ENCODE peak calls at places on chromosome 16, in eight cellular contexts. S is mammary epithelial cell, D is choroid plexus epithelial cell, C is MG63, U is skeletal muscle cell, M is fibroblast of the aortic adventitia, X is kidney, O is uterus. B is an unnamed sample.

GRCh38 chr16:54930034-54930938 is at the start of gene IRX5:
- DNase-seq in O (peak), M (peak), C (peak), D (peak), U (peak), X (peak), S (peak), B (peak)

GRCh38 chr16:57640612-57641011 is 12.2 kb downstream of the ADGRG1 start:
- DNase-seq in U (no peak), O (no peak), X (no peak), M (no peak), D (no peak), S (no peak), C (no peak), B (no peak)

GRCh38 chr16:342455-343213 is 9.9 kb downstream of the AXIN1 start:
- DNase-seq in C (no peak), S (no peak), D (no peak), M (no peak), O (no peak), U (no peak), X (no peak), B (no peak)

GRCh38 chr16:46768809-46769208 is 20.7 kb upstream of the MYLK3 start:
- DNase-seq in D (no peak), X (no peak), M (no peak), C (no peak), U (no peak), O (no peak), S (no peak), B (no peak)

GRCh38 chr16:19241512-19241911 is 44.0 kb upstream of the CLEC19A start:
- DNase-seq in X (no peak), C (no peak), O (no peak), D (no peak), U (no peak), S (no peak), M (no peak), B (no peak)

GRCh38 chr16:10579965-10580918 is at the start of gene EMP2:
- DNase-seq in U (no peak), M (peak), C (peak), O (peak), D (peak), S (peak), X (peak), B (peak)

GRCh38 chr16:85051067-85051709 is 23.6 kb downstream of the KIAA0513 start:
- DNase-seq in O (no peak), C (no peak), D (no peak), M (no peak), U (no peak), S (no peak), X (no peak), B (no peak)

GRCh38 chr16:1159325-1159972 is 6.5 kb downstream of the CACNA1H start:
- DNase-seq in S (no peak), U (no peak), X (no peak), O (no peak), C (no peak), D (no peak), M (no peak), B (no peak)

GRCh38 chr16:28924762-28925385 is at the start of gene RABEP2:
- DNase-seq in X (peak), S (peak), M (peak), O (peak), C (peak), U (peak), D (peak), B (peak)

GRCh38 chr16:70706948-70707465 is 21.2 kb upstream of the MTSS2 start:
- DNase-seq in S (peak), X (no peak), O (peak), U (peak), C (peak), M (peak), D (peak), B (peak)

GRCh38 chr16:84303023-84303422 is 8.3 kb downstream of the WFDC1 start:
- DNase-seq in U (no peak), O (peak), C (no peak), X (peak), D (no peak), S (no peak), M (peak), B (peak)

GRCh38 chr16:12874135-12874534 is 27.3 kb upstream of the SHISA9 start:
- DNase-seq in D (peak), U (peak), O (no peak), C (peak), S (peak), X (no peak), M (peak), B (peak)

GRCh38 chr16:3112058-3112880 is at the start of gene ZNF205:
- DNase-seq in C (peak), D (peak), M (peak), O (peak), U (no peak), X (peak), S (peak), B (peak)

GRCh38 chr16:3115561-3115960 is 3.2 kb downstream of the ZNF205 start:
- DNase-seq in O (no peak), S (no peak), X (peak), M (no peak), C (no peak), U (no peak), D (no peak), B (no peak)

GRCh38 chr16:3115011-3115410 is 2.6 kb downstream of the ZNF205 start:
- DNase-seq in O (no peak), M (no peak), X (no peak), S (no peak), U (no peak), C (no peak), D (no peak), B (no peak)

GRCh38 chr16:3112881-3113574 is 642 bp downstream of the ZNF205 start:
- DNase-seq in C (no peak), U (no peak), X (peak), D (peak), O (no peak), S (no peak), M (peak), B (no peak)

DNA sequence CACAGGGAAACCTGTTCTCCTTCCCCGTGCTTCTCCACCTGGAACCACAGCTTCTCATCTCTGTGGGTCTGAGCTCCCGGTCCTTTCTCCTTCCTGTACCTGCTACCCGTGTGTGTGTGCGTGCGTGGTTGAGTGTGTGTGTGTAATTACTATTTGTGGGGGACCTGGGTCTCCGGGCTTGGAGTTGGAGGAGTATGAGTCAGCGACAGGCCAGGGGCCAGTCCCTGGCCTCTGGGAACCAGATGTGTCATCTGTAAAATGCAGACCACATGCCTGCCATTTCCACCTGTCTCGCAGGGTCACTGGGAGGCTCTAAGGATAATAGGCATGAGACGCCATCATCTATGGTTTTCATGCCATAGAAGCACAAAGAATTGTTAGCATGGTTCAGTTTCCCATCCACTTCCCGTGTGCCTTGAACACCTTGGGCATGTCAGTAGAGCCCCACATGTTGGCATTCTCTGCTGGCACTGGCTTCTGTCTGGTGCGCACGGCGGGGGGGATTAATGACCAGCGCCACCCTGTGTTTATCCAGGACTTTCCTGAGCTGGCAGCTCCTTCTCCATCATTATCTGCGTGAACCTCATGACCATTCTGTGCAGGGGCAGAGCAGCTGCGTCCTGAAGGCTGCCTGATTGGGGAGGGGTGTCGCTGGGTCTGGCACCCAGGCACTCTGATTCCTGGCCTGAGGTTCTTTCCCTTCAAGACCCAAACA is 1.5 kb downstream of the ZNF205 start:
- DNase-seq in U (no peak), D (no peak), C (peak), S (no peak), O (no peak), M (no peak), X (no peak), B (no peak)
- H3K4me3 ChIP-seq in U (peak), D (peak), C (peak), S (peak), O (no peak), M (peak), X (peak), B (peak)

GRCh38 chr16:67468731-67469130 is 12.2 kb downstream of the ATP6V0D1 start:
- DNase-seq in O (no peak), D (no peak), U (no peak), X (peak), S (peak), M (no peak), C (no peak), B (no peak)
- H3K4me3 ChIP-seq in O (no peak), D (no peak), U (no peak), X (no peak), S (no peak), M (no peak), C (no peak), B (no peak)

DNA sequence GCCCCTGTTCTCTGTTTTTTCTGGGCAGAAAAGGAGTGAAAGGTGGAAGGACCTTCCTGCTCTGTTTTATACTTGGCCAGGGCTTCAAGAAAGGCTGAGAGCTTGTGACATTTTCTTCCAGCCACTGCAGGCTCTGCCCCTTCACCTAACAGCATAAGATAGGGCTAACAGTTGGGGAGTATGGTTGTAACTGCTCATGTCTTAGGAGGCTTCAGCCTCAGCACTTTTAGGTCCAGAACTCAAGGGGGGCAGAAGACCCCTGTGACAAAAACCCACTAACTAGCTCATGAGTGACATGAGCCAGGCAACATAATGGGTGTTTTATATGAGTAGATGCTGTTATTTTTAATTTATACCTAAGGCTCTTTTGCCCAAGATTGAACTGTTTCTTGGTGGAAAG is 4.9 kb downstream of the ALDOA start:
- DNase-seq in O (no peak), D (no peak), X (no peak), M (no peak), C (no peak), S (no peak), U (no peak), B (no peak)
- H3K4me3 ChIP-seq in O (no peak), D (no peak), X (no peak), M (no peak), C (no peak), S (no peak), U (peak), B (peak)

DNA sequence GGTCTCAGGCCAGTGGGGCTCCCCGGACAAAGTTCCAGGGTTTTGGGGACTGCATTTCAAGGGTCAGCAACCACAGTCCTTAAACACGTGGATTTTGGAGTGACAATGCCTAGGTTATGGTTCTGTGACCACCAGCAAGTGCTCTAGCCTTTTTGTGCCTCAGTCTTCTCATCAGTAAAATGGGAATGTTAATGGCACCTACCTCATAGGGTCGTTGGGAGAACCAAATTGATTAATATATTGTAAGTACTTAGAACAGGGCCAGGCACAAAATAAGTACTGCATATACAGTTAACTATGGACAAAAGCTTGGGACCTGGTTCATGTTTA is 13.8 kb downstream of the IL4R start:
- DNase-seq in O (no peak), U (no peak), C (no peak), X (no peak), M (no peak), S (no peak), D (no peak), B (no peak)
- H3K4me3 ChIP-seq in O (no peak), U (no peak), C (no peak), X (no peak), M (no peak), S (no peak), D (no peak), B (no peak)

GRCh38 chr16:30379165-30379783 is 3.1 kb downstream of the SEPTIN1 start:
- DNase-seq in M (no peak), O (no peak), U (no peak), D (no peak), C (no peak), X (peak), S (no peak), B (no peak)

GRCh38 chr16:30380801-30381208 is 1.6 kb downstream of the SEPTIN1 start:
- DNase-seq in O (no peak), X (no peak), D (no peak), C (no peak), M (no peak), S (no peak), U (no peak), B (no peak)

GRCh38 chr16:30382398-30383015 is at the start of gene SEPTIN1:
- DNase-seq in C (no peak), S (no peak), X (no peak), U (no peak), O (no peak), M (no peak), D (no peak), B (no peak)

GRCh38 chr16:30380072-30380471 is 2.3 kb downstream of the SEPTIN1 start:
- DNase-seq in U (no peak), S (no peak), O (no peak), D (no peak), X (no peak), C (no peak), M (no peak), B (no peak)

GRCh38 chr16:30381351-30382041 is 865 bp downstream of the SEPTIN1 start:
- DNase-seq in C (no peak), M (no peak), U (no peak), S (no peak), X (no peak), D (no peak), O (no peak), B (no peak)
- H3K4me3 ChIP-seq in C (no peak), M (no peak), U (no peak), S (no peak), X (no peak), D (no peak), O (no peak), B (no peak)

DNA sequence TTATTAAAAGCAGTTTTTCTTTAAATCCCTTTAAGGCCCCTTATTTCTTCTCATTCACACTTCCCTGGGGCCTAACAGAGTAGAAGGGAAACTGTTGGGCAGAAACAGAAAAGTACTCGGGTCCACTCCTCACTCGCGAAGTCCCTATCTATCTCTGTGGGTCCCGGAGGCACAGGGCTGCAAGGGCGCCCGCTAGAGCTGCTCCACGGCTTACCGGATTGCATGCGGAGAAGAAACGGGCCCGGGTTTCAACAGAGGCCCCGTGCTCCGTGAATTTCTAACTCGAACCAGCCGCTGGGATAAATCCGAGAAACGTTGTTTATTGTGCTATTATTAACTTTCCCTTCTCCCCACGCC is 4.3 kb downstream of the CBLN1 start:
- DNase-seq in M (no peak), D (no peak), X (no peak), U (no peak), C (no peak), S (no peak), O (no peak), B (no peak)
- H3K4me3 ChIP-seq in M (no peak), D (no peak), X (no peak), U (no peak), C (no peak), S (no peak), O (no peak), B (no peak)

DNA sequence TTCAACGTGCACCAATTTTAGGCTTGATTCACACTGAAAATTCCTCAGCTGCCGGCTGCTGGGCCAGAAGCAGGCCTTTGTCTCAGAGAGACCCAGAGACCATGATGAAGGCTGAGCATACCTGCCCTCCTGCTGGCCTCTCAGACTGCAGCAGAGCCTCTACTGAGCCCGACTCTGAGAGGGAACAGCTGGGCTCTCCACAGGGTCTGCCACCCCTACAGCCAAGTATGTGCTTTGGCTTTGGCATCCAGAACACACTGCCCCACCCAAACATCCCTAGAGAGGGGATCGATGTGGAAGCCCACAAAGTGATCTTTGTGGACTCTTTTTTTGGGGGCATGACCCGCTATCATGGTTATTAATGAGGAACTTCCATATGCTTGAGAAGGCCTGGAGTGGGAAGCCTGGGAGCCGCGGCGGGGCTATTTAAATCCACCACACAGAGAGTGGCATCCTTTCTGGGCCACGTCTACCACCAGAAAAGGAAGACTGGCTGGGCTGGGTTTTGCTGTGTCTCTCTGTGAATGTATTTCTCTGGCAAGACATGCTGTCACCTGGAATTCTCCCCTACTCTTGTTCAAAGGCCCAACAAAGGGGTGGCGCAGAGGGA is 69.2 kb downstream of the GNAO1 start:
- DNase-seq in O (no peak), U (no peak), S (no peak), M (no peak), D (no peak), X (no peak), C (no peak), B (no peak)
- H3K4me3 ChIP-seq in O (no peak), U (no peak), S (no peak), M (no peak), D (no peak), X (no peak), C (no peak), B (no peak)

GRCh38 chr16:20711277-20711911 is 13.9 kb upstream of the ACSM1 start:
- DNase-seq in X (no peak), C (no peak), M (no peak), D (no peak), U (no peak), O (no peak), S (no peak), B (no peak)
- H3K4me3 ChIP-seq in X (no peak), C (no peak), M (no peak), D (no peak), U (no peak), O (no peak), S (no peak), B (no peak)

GRCh38 chr16:66242672-66243071 is 123.8 kb upstream of the CDH5 start:
- DNase-seq in D (no peak), C (no peak), S (no peak), U (no peak), M (no peak), O (no peak), X (no peak), B (no peak)

GRCh38 chr16:66251406-66252160 is 114.9 kb upstream of the CDH5 start:
- DNase-seq in C (no peak), U (no peak), O (no peak), D (no peak), X (peak), M (no peak), S (no peak), B (no peak)

GRCh38 chr16:66247516-66248089 is 118.9 kb upstream of the CDH5 start:
- DNase-seq in S (no peak), U (no peak), X (no peak), C (peak), O (peak), M (peak), D (peak), B (peak)

GRCh38 chr16:66250686-66251405 is 115.6 kb upstream of the CDH5 start:
- DNase-seq in X (peak), M (peak), D (peak), C (peak), O (peak), S (peak), U (peak), B (peak)

GRCh38 chr16:66248096-66248495 is 118.4 kb upstream of the CDH5 start:
- DNase-seq in D (peak), S (no peak), U (peak), O (peak), M (peak), C (peak), X (peak), B (peak)
- H3K4me3 ChIP-seq in D (no peak), S (no peak), U (no peak), O (no peak), M (no peak), C (no peak), X (no peak), B (no peak)

GRCh38 chr16:3573146-3573815 is 3.9 kb downstream of the NLRC3 start:
- DNase-seq in C (no peak), O (no peak), D (no peak), M (no peak), X (peak), S (no peak), U (no peak), B (no peak)
- H3K4me3 ChIP-seq in C (no peak), O (no peak), D (no peak), M (no peak), X (no peak), S (no peak), U (no peak), B (no peak)